ENCODE peak calls at places on chromosome 9, in seven cellular contexts. P is choroid plexus epithelial cell, U is fibroblast of mammary gland, B is coronary artery, K is breast epithelium, G is HFFc6, F is H9. Q is an unnamed sample.

GRCh38 chr9:126032135-126032534 is 285.0 kb downstream of the PBX3 start:
- DNase-seq in P (no peak), U (no peak), B (no peak), K (no peak), G (no peak), F (no peak), Q (no peak)

GRCh38 chr9:95529910-95530309 is 13.1 kb upstream of the PTCH1 start:
- DNase-seq in P (no peak), U (no peak), B (no peak), K (no peak), G (no peak), F (no peak), Q (no peak)

GRCh38 chr9:3256571-3256970 is 269.2 kb downstream of the RFX3 start:
- DNase-seq in P (no peak), U (no peak), B (no peak), K (no peak), G (no peak), F (no peak), Q (peak)

GRCh38 chr9:17491780-17492179 is 87.1 kb upstream of the SH3GL2 start:
- DNase-seq in P (peak), U (no peak), B (no peak), K (no peak), G (no peak), F (no peak), Q (no peak)

GRCh38 chr9:86605303-86605702 is 251.1 kb upstream of the TUT7 start:
- DNase-seq in P (no peak), U (no peak), B (no peak), K (no peak), G (no peak), F (no peak), Q (no peak)

GRCh38 chr9:7676757-7677156 is 122.8 kb downstream of the DMAC1 start:
- DNase-seq in P (no peak), U (no peak), B (no peak), K (no peak), G (no peak), F (no peak), Q (no peak)

GRCh38 chr9:88280816-88281382 is 107.3 kb upstream of the SPIN1 start:
- DNase-seq in P (no peak), U (peak), B (no peak), K (no peak), G (no peak), F (peak), Q (no peak)

GRCh38 chr9:126397056-126397455 is 70.4 kb downstream of the MVB12B start:
- DNase-seq in P (no peak), U (no peak), B (no peak), K (no peak), G (no peak), F (no peak), Q (no peak)

GRCh38 chr9:71669265-71669975 is 98.9 kb downstream of the CEMIP2 start:
- DNase-seq in P (no peak), U (no peak), B (no peak), K (no peak), G (no peak), F (no peak), Q (no peak)

GRCh38 chr9:77966718-77967117 is 64.9 kb downstream of the GNAQ start:
- DNase-seq in P (no peak), U (no peak), B (no peak), K (no peak), G (no peak), F (no peak), Q (no peak)

GRCh38 chr9:34242830-34243229 is 64.0 kb downstream of the UBAP1 start:
- DNase-seq in P (no peak), U (no peak), B (no peak), K (no peak), G (no peak), F (no peak), Q (no peak)

GRCh38 chr9:85130260-85130659 is 460.7 kb downstream of the NTRK2 start:
- DNase-seq in P (no peak), U (no peak), B (no peak), K (no peak), G (no peak), F (no peak), Q (no peak)

GRCh38 chr9:84207443-84208032 is 133.0 kb downstream of the SLC28A3 start:
- DNase-seq in P (no peak), U (no peak), B (no peak), K (no peak), G (no peak), F (no peak), Q (no peak)

GRCh38 chr9:11269036-11269435 is 656.2 kb upstream of the PTPRD start:
- DNase-seq in P (peak), U (peak), B (no peak), K (no peak), G (no peak), F (no peak), Q (peak)

GRCh38 chr9:121266356-121266755 is 1.6 kb upstream of the GSN start:
- DNase-seq in P (no peak), U (no peak), B (no peak), K (no peak), G (no peak), F (no peak), Q (no peak)

GRCh38 chr9:121268598-121269029 is 652 bp downstream of the GSN start:
- DNase-seq in P (no peak), U (no peak), B (no peak), K (no peak), G (no peak), F (no peak), Q (no peak)

GRCh38 chr9:121269030-121269887 is 1.3 kb downstream of the GSN start:
- DNase-seq in P (no peak), U (peak), B (peak), K (no peak), G (peak), F (no peak), Q (no peak)

GRCh38 chr9:121267689-121268597 is at the start of gene GSN:
- DNase-seq in P (peak), U (peak), B (peak), K (peak), G (peak), F (peak), Q (peak)

DNA sequence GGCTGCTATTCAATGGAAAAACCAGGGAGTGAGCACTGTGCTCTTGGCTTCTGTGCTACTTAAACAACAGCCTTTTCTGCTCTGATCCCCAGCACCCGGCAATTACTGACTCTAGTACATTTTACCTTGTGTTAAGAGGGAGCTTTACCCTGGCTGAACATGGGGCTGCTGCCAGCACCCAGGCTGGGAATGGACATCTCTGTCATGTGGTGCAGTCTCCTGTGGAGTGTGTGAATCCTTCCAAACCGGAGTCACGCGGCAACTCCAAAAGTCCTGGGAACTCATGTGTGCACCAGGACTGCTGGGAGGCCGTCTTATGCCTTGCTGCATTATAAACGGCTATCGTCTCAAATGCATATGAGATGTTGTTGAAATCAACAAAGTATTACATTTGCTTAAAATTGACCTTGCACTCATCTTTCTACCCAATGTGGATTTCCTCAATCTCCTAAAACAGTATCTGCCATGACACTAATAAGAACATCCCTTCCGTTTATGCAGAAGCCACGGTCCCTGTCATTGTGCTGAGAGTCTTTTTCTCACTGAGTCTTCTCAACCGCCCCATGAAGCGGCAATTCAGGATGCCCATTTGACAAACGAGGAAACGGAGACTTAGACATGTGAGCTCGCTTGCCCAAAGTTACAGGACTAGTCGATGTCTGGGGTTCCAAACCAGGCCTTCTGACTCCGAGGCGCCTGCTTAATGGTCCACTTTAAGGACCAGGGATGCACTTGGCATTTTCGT is 884 bp upstream of the GSN start:
- DNase-seq in P (peak), U (no peak), B (no peak), K (no peak), G (no peak), F (no peak), Q (no peak)
- TF ChIP-seq CTCF in P (no peak), U (no peak), B (no peak), K (no peak), G (no peak), F (no peak), Q (no peak)

DNA sequence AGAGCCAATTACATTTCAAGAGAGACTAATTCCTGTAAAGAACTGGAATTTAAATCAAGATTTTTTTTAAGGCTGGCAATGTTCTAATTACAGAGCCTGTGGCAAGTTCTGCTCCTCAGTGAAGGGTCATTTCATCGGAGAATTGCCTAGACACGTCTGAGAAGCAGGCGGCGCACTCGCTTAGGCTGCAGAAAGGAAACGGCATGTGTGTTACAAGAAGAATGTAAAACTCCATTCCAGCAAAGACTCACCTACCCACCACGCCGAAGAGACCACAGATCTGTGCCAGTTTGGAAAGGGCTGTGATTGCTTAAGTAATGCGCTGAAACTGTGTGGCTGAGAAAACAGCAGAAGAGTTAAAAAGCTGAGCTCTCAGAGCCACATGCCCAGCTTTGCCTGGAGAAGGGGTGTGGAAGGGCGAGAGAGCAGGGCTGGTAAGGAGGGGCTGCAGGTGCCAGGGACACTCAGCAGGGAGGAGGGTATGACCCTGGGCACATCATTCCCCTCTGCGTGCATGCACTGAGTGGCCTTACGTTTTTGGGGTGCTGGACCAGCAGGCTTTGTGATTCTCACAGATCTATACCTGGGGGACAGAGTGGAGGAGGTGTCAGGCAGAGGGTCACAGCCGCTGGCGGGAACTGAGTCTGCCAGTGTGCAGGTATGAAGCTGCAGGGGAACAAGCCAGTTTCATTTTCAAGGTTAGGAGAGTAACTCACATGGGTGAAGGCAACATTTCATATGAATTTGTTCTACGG is 17.8 kb upstream of the SLC25A51 start:
- DNase-seq in P (no peak), U (peak), B (no peak), K (no peak), G (no peak), F (no peak), Q (peak)
- TF ChIP-seq CTCF in P (no peak), U (peak), B (no peak), K (no peak), G (no peak), F (no peak), Q (peak)

DNA sequence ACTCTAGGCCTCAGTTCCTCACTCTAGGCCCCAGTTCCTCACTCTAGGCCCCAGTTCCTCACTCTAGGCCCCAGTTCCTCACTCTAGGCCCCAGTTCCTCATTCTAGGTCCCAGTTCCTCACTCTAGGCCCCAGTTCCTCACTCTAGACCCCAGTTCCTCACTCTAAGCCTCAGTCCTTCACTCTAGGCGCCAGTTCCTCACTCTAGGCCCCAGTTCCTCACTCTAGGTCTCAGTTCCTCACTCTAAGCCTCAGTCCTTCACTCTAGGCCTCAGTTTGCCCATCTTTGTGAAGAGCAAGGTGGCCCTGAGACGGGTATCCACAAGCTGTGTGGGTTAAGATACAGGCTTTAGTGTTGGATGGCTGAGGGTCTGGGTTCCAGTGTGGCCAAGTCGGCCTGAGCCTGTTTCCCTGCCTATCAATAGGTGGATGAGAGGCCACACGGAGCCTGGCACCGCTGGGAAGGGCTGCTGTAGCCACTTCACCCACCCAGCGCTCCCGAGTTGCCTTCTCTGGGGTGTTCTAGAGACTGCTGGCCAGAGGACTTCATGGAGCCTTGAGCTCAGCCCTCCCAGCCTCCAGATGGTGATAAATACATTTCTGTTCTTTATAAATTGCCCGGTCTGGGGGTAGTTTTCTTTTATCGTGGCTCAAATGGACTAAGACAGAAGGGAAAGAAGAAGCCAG is 150.1 kb downstream of the RXRA start:
- DNase-seq in P (no peak), U (no peak), B (no peak), K (no peak), G (no peak), F (no peak), Q (no peak)
- TF ChIP-seq CTCF in P (no peak), U (no peak), B (no peak), K (no peak), G (no peak), F (no peak), Q (no peak)

GRCh38 chr9:110180713-110181434 is 27.1 kb downstream of the C9orf152 start:
- DNase-seq in P (peak), U (peak), B (no peak), K (no peak), G (peak), F (no peak), Q (peak)

GRCh38 chr9:110186254-110186653 is 21.7 kb downstream of the C9orf152 start:
- DNase-seq in P (no peak), U (no peak), B (no peak), K (no peak), G (no peak), F (no peak), Q (peak)

GRCh38 chr9:110185806-110186205 is 22.2 kb downstream of the C9orf152 start:
- DNase-seq in P (no peak), U (no peak), B (no peak), K (no peak), G (no peak), F (no peak), Q (no peak)

GRCh38 chr9:110180386-110180712 is 27.6 kb downstream of the C9orf152 start:
- DNase-seq in P (no peak), U (no peak), B (no peak), K (no peak), G (no peak), F (no peak), Q (no peak)

DNA sequence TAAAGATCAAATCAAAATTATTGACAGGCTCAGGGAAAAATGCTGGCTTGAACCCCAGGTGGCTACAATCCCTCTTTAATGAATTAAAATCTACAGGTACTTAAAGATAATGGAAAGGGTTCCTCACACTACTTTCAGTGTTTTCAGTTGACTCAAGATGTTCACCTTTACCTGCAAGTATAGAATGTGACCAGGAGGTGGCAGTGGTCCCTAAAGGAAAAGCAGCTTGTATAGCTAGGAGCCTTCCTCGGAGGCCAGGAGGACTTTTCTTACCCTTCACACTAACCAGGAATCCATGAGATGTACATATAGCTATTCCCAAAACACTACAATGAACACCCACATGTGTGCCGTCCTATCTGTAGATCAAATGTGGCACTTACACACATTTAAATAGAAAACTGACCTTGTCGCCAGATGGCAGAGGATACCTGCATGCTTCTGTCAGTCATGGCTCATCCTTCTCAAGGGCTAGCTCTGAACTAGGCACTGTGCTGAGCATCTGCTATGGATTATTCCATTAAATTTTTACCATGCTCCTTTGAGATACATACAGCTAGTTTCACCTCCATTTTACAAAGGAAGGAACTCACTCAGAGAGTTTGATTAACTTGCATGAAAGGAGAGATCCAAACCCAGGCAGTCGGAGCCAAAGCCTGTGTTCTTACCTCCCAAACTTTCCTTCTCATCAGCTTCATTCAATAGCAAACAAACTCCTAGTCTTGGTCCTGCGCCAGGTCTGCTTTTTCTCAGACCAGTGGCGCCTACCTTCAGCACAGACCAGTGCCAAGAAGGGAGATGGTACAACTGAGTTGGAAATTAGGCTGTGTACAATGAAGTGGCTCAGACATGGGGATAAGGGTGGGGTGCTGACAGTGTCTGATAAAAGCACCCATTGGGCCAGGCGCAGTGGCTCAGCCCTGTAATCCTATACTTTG is 24.5 kb downstream of the C9orf152 start:
- DNase-seq in P (peak), U (peak), B (no peak), K (peak), G (peak), F (peak), Q (peak)
- TF ChIP-seq CTCF in P (peak), U (peak), B (peak), K (peak), G (peak), F (peak), Q (peak)

GRCh38 chr9:131420913-131421312 is 27.0 kb downstream of the PRRC2B start:
- DNase-seq in P (peak), U (peak), B (no peak), K (peak), G (peak), F (no peak), Q (peak)
- TF ChIP-seq CTCF in P (peak), U (peak), B (no peak), K (no peak), G (peak), F (no peak), Q (no peak)

GRCh38 chr9:137550241-137550621 is at the start of gene PNPLA7:
- DNase-seq in P (peak), U (peak), B (peak), K (peak), G (peak), F (peak), Q (peak)

GRCh38 chr9:137547687-137548543 is 2.3 kb downstream of the PNPLA7 start:
- DNase-seq in P (no peak), U (peak), B (no peak), K (peak), G (no peak), F (no peak), Q (no peak)

GRCh38 chr9:137551656-137552534 is at the start of gene MRPL41:
- DNase-seq in P (peak), U (peak), B (peak), K (peak), G (peak), F (peak), Q (peak)

GRCh38 chr9:137554349-137554748 is 2.7 kb downstream of the MRPL41 start:
- DNase-seq in P (no peak), U (no peak), B (no peak), K (no peak), G (no peak), F (no peak), Q (no peak)

GRCh38 chr9:137550958-137551655 is 572 bp upstream of the MRPL41 start:
- DNase-seq in P (no peak), U (peak), B (no peak), K (no peak), G (peak), F (peak), Q (peak)
- TF ChIP-seq CTCF in P (peak), U (no peak), B (no peak), K (peak), G (peak), F (peak), Q (peak)

DNA sequence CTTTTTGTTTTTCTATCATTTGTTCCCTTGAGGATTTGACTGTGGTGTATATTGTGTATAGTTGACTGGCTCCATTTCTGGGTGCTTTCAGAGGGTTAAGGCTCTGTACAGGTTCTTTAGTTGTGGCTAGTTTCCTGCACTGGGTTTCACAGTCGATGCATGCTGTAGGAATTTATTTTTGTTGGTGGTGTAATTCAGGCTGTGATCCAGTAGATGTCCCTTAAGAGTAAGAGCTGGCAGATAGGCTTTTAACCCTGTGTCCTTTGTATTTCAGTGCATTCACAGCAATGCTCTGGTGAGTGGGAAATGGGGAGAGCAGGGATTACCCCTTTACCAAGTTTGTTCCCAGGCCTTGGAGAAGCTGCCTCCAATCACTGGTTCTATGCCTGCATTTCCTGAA is 112.9 kb downstream of the SPATA31D1 start:
- DNase-seq in P (peak), U (peak), B (no peak), K (no peak), G (no peak), F (no peak), Q (peak)
- TF ChIP-seq CTCF in P (no peak), U (peak), B (no peak), K (no peak), G (no peak), F (peak), Q (no peak)

Q was measured in MCF 10A.